ENCODE peak calls at places on chromosomes 13 and 19, in ten cellular contexts. I is GM12865; J is astrocyte of the spinal cord; H is chondrocyte; N is HL-60; V is choroid plexus epithelial cell; Z is activated CD8-positive, alpha-beta T cell treated with anti-CD3 and anti-CD28 coated beads for 36 hours; T is pancreas; M is esophagus squamous epithelium; R is tibial artery. X is an unnamed sample.
A peak's percentile ranks its signal among the peaks of the same experiment; 100 is the strongest.

GRCh38 chr13:109397285-109397684 is 389.1 kb downstream of the IRS2 start:
- DNase-seq in I (no peak), J (no peak), H (no peak), N (no peak), V (no peak), Z (no peak), T (no peak), M (no peak), R (no peak), X (no peak)

GRCh38 chr13:43874512-43875092 is 4.9 kb downstream of the CCDC122 start:
- DNase-seq in I (peak; percentile 12), J (peak; percentile 39), H (no peak), N (no peak), V (peak; percentile 62), Z (no peak), T (no peak), M (no peak), R (no peak), X (no peak)

GRCh38 chr13:48483589-48483988 is 49.3 kb downstream of the RCBTB2 start:
- DNase-seq in I (no peak), J (no peak), H (no peak), N (no peak), V (no peak), Z (no peak), T (no peak), M (no peak), R (no peak), X (no peak)

GRCh38 chr19:41811036-41811435 is 14.6 kb downstream of the CEACAM3 start:
- DNase-seq in I (no peak), J (no peak), H (no peak), N (peak; percentile 94), V (no peak), Z (no peak), T (no peak), M (no peak), R (peak; percentile 47), X (no peak)

GRCh38 chr19:44845286-44845611 is 848 bp upstream of the NECTIN2 start:
- DNase-seq in I (no peak), J (no peak), H (no peak), N (no peak), V (no peak), Z (peak; percentile 17), T (no peak), M (no peak), R (peak; percentile 47), X (no peak)

GRCh38 chr19:11261902-11262839 is at the start of gene DOCK6:
- DNase-seq in I (peak; percentile 45), J (no peak), H (no peak), N (no peak), V (no peak), Z (peak; percentile 54), T (peak; percentile 34), M (no peak), R (no peak), X (peak; percentile 37)

GRCh38 chr13:84686973-84687372 is 804.7 kb upstream of the SLITRK1 start:
- DNase-seq in I (no peak), J (no peak), H (no peak), N (no peak), V (no peak), Z (no peak), T (no peak), M (no peak), R (no peak), X (no peak)

GRCh38 chr13:88526186-88526852 is 855.1 kb downstream of the SLITRK5 start:
- DNase-seq in I (no peak), J (no peak), H (no peak), N (no peak), V (no peak), Z (no peak), T (no peak), M (no peak), R (no peak), X (no peak)

GRCh38 chr19:54364775-54365257 is at the start of gene LAIR1:
- DNase-seq in I (no peak), J (no peak), H (no peak), N (peak; percentile 97), V (no peak), Z (peak; percentile 78), T (no peak), M (no peak), R (peak; percentile 41), X (no peak)

GRCh38 chr19:45117167-45117594 is 24.2 kb downstream of the PPP1R37 start:
- DNase-seq in I (peak; percentile 80), J (no peak), H (no peak), N (peak; percentile 90), V (peak; percentile 26), Z (peak; percentile 93), T (no peak), M (no peak), R (no peak), X (no peak)

GRCh38 chr13:61294467-61295186 is 121.0 kb downstream of the PCDH20 start:
- DNase-seq in I (no peak), J (no peak), H (no peak), N (no peak), V (no peak), Z (no peak), T (no peak), M (no peak), R (no peak), X (no peak)

GRCh38 chr13:112779856-112780604 is 90.2 kb downstream of the ATP11A start:
- DNase-seq in I (no peak), J (no peak), H (no peak), N (no peak), V (peak; percentile 23), Z (no peak), T (no peak), M (no peak), R (no peak), X (no peak)

GRCh38 chr13:61664821-61665705 is 249.4 kb upstream of the PCDH20 start:
- DNase-seq in I (no peak), J (peak; percentile 65), H (no peak), N (no peak), V (peak; percentile 1), Z (no peak), T (peak; percentile 21), M (no peak), R (no peak), X (no peak)

DNA sequence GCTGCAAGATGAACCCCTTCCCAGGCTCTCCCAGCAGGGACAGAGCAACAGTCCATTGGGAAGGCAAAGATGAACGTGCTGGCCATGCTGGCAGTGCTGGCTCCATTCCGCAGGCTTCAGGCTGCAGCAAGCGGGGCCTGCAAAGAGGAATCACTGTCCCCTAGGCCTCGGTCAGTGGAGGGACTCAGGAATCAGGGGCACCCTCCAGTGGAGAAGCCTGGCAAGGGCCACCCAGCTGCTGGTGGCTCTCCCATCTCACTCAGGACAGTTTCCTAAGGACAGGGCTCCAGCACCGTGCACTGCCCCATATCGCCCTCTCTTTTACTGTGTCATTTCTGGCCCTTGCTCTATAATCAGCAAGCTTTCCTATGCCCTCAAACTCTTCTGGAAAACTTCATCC is 498.6 kb downstream of the EFNB2 start:
- DNase-seq in I (no peak), J (no peak), H (no peak), N (no peak), V (no peak), Z (no peak), T (peak; percentile 13), M (no peak), R (no peak), X (no peak)
- TF ChIP-seq CTCF in I (no peak), J (no peak), H (no peak), N (no peak), V (no peak), Z (no peak), T (no peak), M (no peak), R (no peak), X (no peak)

GRCh38 chr13:99935772-99936171 is 35.8 kb downstream of the ZIC5 start:
- DNase-seq in I (no peak), J (no peak), H (no peak), N (no peak), V (no peak), Z (peak; percentile 7), T (no peak), M (no peak), R (no peak), X (no peak)
- TF ChIP-seq CTCF in I (no peak), J (no peak), H (peak; percentile 36), N (no peak), V (peak; percentile 26), Z (no peak), T (no peak), M (no peak), R (no peak), X (no peak)

GRCh38 chr13:42816538-42816937 is 35.2 kb downstream of the FAM216B start:
- DNase-seq in I (no peak), J (no peak), H (no peak), N (no peak), V (no peak), Z (no peak), T (no peak), M (no peak), R (no peak), X (no peak)
- TF ChIP-seq CTCF in I (no peak), J (peak; percentile 14), H (peak; percentile 59), N (no peak), V (peak; percentile 38), Z (no peak), T (no peak), M (no peak), R (no peak), X (no peak)

GRCh38 chr13:31413531-31413930 is 213.8 kb downstream of the B3GLCT start:
- DNase-seq in I (no peak), J (no peak), H (no peak), N (no peak), V (no peak), Z (no peak), T (no peak), M (no peak), R (no peak), X (no peak)

GRCh38 chr13:31408927-31409326 is 209.2 kb downstream of the B3GLCT start:
- DNase-seq in I (no peak), J (no peak), H (no peak), N (no peak), V (no peak), Z (no peak), T (no peak), M (no peak), R (no peak), X (no peak)

GRCh38 chr13:31409678-31410356 is 210.0 kb downstream of the B3GLCT start:
- DNase-seq in I (no peak), J (peak; percentile 10), H (no peak), N (no peak), V (peak; percentile 57), Z (no peak), T (no peak), M (no peak), R (no peak), X (no peak)
- TF ChIP-seq CTCF in I (no peak), J (peak; percentile 30), H (peak; percentile 76), N (no peak), V (peak; percentile 60), Z (no peak), T (no peak), M (peak; percentile 15), R (no peak), X (no peak)

GRCh38 chr13:20197361-20197834 is 4.7 kb upstream of the GJB2 start:
- DNase-seq in I (peak; percentile 65), J (peak; percentile 79), H (no peak), N (no peak), V (peak; percentile 74), Z (peak; percentile 28), T (no peak), M (no peak), R (no peak), X (no peak)
- TF ChIP-seq CTCF in I (peak; percentile 70), J (peak; percentile 78), H (peak; percentile 84), N (peak; percentile 48), V (peak; percentile 87), Z (peak; percentile 91), T (peak; percentile 55), M (peak; percentile 68), R (peak; percentile 41), X (peak; percentile 6)

GRCh38 chr13:72839831-72840426 is 58.0 kb downstream of the PIBF1 start:
- DNase-seq in I (peak; percentile 65), J (peak; percentile 46), H (no peak), N (peak; percentile 59), V (peak; percentile 69), Z (peak; percentile 58), T (peak; percentile 67), M (no peak), R (no peak), X (no peak)
- TF ChIP-seq CTCF in I (peak; percentile 68), J (peak; percentile 77), H (peak; percentile 94), N (peak; percentile 65), V (peak; percentile 87), Z (peak; percentile 54), T (peak; percentile 49), M (peak; percentile 84), R (peak; percentile 43), X (no peak)